ENCODE peak calls at places on chromosomes 3 and 15, in ten cellular contexts. A is DND-41; F is IMR-90; Y is PC-3; U is lower lobe of right lung; O is heart left ventricle; B is right atrium auricular region; G is HCT116; I is CD8-positive, alpha-beta T cell; S is PC-9. Q is an unnamed sample.

GRCh38 chr3:185318136-185318535 is 44.8 kb upstream of the MAP3K13 start:
- DNase-seq in A (no peak), F (peak; percentile 30), Y (peak; percentile 84), U (no peak), O (no peak), B (no peak), G (no peak), I (no peak), S (peak; percentile 89), Q (no peak)

GRCh38 chr3:29363110-29363509 is 82.2 kb downstream of the RBMS3 start:
- DNase-seq in A (no peak), F (no peak), Y (peak; percentile 51), U (no peak), O (no peak), B (no peak), G (no peak), I (no peak), S (no peak), Q (no peak)

GRCh38 chr15:100766225-100767001 is 113.2 kb upstream of the ALDH1A3 start:
- DNase-seq in A (no peak), F (no peak), Y (no peak), U (no peak), O (no peak), B (peak; percentile 53), G (no peak), I (no peak), S (no peak), Q (no peak)

GRCh38 chr15:55742498-55742926 is 440 bp downstream of the PRTG start:
- DNase-seq in A (no peak), F (peak; percentile 22), Y (no peak), U (peak; percentile 49), O (peak; percentile 19), B (no peak), G (no peak), I (no peak), S (no peak), Q (no peak)

GRCh38 chr3:40876019-40876418 is 323.3 kb upstream of the CTNNB1 start:
- DNase-seq in A (no peak), F (no peak), Y (no peak), U (no peak), O (no peak), B (no peak), G (no peak), I (no peak), S (no peak), Q (no peak)

GRCh38 chr15:70090436-70091291 is 7.1 kb downstream of the TLE3 start:
- DNase-seq in A (no peak), F (no peak), Y (no peak), U (no peak), O (no peak), B (no peak), G (no peak), I (no peak), S (no peak), Q (no peak)

GRCh38 chr15:77992356-77993222 is 84.9 kb downstream of the TBC1D2B start:
- DNase-seq in A (no peak), F (no peak), Y (no peak), U (peak; percentile 36), O (no peak), B (no peak), G (no peak), I (no peak), S (no peak), Q (no peak)

GRCh38 chr3:184523825-184524615 is 37.6 kb upstream of the EPHB3 start:
- DNase-seq in A (no peak), F (peak; percentile 67), Y (peak; percentile 51), U (no peak), O (no peak), B (peak; percentile 54), G (peak; percentile 68), I (no peak), S (peak; percentile 54), Q (no peak)

DNA sequence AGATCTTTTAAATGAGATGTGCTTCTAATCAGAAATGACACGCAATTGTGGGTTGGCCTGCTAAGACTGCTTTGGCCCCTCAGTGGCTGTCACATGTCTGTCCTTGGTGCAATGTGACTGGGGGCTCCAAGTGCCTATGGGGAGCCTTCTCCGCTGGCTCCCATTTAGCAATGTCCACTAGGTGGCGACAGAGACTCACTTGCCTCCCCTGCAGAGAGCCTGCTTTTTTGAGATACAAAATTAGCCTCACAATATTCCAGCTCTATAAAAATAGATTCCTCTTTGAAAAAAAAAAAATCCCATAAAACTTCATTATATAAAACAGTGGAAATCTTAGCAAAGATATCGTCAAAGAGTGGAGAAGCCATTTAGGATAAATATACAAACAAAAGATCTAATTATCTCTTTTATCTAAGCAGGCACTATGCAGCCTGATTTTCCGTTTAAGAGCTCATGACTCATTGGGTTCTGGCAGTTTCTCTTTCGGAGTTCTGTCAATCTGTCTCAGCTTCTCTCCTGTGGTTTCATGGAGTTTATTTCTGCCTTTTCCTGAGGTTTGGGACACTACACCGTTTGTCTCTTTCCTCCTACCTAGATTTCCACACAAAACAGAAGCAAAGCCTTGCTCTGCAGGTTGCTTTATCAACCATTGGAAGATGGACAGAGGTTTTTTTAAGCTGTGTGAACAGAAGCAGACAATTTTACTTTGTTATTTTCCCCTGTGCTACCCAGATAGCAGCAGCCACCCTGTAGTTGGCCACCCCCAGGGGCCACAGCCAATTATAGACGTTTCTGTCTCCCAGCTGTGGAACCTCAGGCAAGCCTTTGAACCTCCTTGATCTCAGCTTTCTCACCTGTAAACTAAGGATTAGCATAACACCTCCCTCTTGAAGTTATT is 68.4 kb upstream of the TNFAIP8L3 start:
- DNase-seq in A (peak; percentile 64), F (peak; percentile 72), Y (peak; percentile 75), U (peak; percentile 61), O (peak; percentile 68), B (peak; percentile 77), G (peak; percentile 33), I (peak; percentile 25), S (no peak), Q (peak; percentile 30)
- H3K27ac ChIP-seq in A (no peak overlapping the region), F (no peak overlapping the region), Y (no peak overlapping the region), U (no peak overlapping the region), O (peak overlapping the region; percentile 6), B (no peak overlapping the region), G (no peak overlapping the region), I (no peak overlapping the region), S (no peak overlapping the region), Q (no peak overlapping the region)

GRCh38 chr3:4866841-4867240 is 112.4 kb upstream of the BHLHE40 start:
- DNase-seq in A (no peak), F (peak; percentile 30), Y (peak; percentile 29), U (no peak), O (no peak), B (no peak), G (no peak), I (no peak), S (no peak), Q (no peak)
- H3K4me3 ChIP-seq in A (peak overlapping the region; percentile 3), F (no peak overlapping the region), Y (peak overlapping the region; percentile 32), U (peak overlapping the region; percentile 10), O (peak overlapping the region; percentile 54), B (no peak overlapping the region), G (no peak overlapping the region), I (no peak overlapping the region), S (peak overlapping the region; percentile 67), Q (no peak overlapping the region)

GRCh38 chr15:25053000-25053815 is 98.4 kb downstream of the SNRPN start:
- DNase-seq in A (no peak), F (no peak), Y (no peak), U (peak; percentile 11), O (no peak), B (peak; percentile 30), G (no peak), I (no peak), S (no peak), Q (no peak)

GRCh38 chr15:25054329-25054728 is 99.5 kb downstream of the SNRPN start:
- DNase-seq in A (no peak), F (no peak), Y (no peak), U (no peak), O (no peak), B (no peak), G (no peak), I (no peak), S (no peak), Q (no peak)

GRCh38 chr15:25054943-25055342 is 100.2 kb downstream of the SNRPN start:
- DNase-seq in A (no peak), F (no peak), Y (no peak), U (no peak), O (no peak), B (no peak), G (no peak), I (no peak), S (no peak), Q (no peak)

GRCh38 chr15:25052191-25052999 is 97.6 kb downstream of the SNRPN start:
- DNase-seq in A (no peak), F (no peak), Y (no peak), U (no peak), O (no peak), B (peak; percentile 28), G (no peak), I (no peak), S (no peak), Q (no peak)

GRCh38 chr15:25051399-25052154 is 96.8 kb downstream of the SNRPN start:
- DNase-seq in A (no peak), F (no peak), Y (no peak), U (no peak), O (no peak), B (peak; percentile 40), G (no peak), I (no peak), S (no peak), Q (no peak)
- H3K9me3 ChIP-seq in A (peaks cover 87% of the 10 kb centered on the region), F (peaks cover 89% of the 10 kb centered on the region), Y (peaks cover 63% of the 10 kb centered on the region), U (peaks cover 96% of the 10 kb centered on the region), O (peaks cover 23% of the 10 kb centered on the region), B (peaks cover 65% of the 10 kb centered on the region), G (no peaks in the 10 kb centered on the region), I (peaks cover 91% of the 10 kb centered on the region), S (no peaks in the 10 kb centered on the region), Q (peaks cover 89% of the 10 kb centered on the region)

GRCh38 chr3:32850636-32851035 is 32.8 kb downstream of the TRIM71 start:
- DNase-seq in A (no peak), F (no peak), Y (no peak), U (no peak), O (no peak), B (no peak), G (no peak), I (no peak), S (no peak), Q (no peak)

GRCh38 chr3:32844914-32845313 is 27.1 kb downstream of the TRIM71 start:
- DNase-seq in A (no peak), F (no peak), Y (peak; percentile 27), U (no peak), O (no peak), B (no peak), G (no peak), I (no peak), S (no peak), Q (no peak)

GRCh38 chr3:32850226-32850625 is 32.4 kb downstream of the TRIM71 start:
- DNase-seq in A (no peak), F (no peak), Y (no peak), U (no peak), O (no peak), B (no peak), G (no peak), I (no peak), S (no peak), Q (no peak)

GRCh38 chr3:32847520-32847919 is 29.7 kb downstream of the TRIM71 start:
- DNase-seq in A (no peak), F (no peak), Y (no peak), U (no peak), O (no peak), B (no peak), G (no peak), I (no peak), S (no peak), Q (no peak)

DNA sequence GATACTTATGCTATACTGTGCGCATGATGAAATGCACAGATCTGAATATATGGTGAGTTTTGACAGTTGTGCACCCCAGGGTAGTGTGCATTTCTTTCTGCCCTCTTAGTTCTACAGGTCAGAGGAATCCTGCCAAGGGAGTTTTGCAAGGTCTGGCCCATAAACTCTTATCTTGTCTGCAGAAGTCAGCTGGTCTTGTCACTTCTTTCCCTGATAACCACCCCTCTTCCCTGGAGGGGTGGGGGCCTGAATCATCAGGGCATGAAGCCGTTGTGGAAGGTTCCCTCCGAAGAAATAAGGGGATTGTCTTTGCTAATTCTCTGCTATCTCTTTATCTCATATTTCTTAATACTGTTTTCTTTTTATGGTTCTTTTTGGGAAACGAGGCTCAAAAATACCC is 30.4 kb downstream of the TRIM71 start:
- DNase-seq in A (no peak), F (no peak), Y (no peak), U (no peak), O (no peak), B (no peak), G (no peak), I (no peak), S (no peak), Q (no peak)
- H3K27ac ChIP-seq in A (no peak overlapping the region), F (no peak overlapping the region), Y (no peak overlapping the region), U (no peak overlapping the region), O (no peak overlapping the region), B (no peak overlapping the region), G (no peak overlapping the region), I (no peak overlapping the region), S (no peak overlapping the region), Q (no peak overlapping the region)